ENCODE peak calls at places on chromosomes 12 and 14, in six cellular contexts. One of them, this sample, is unnamed.

GRCh38 chr12:77891531-77892147 is 60.9 kb downstream of the NAV3 start:
- DNase-seq in Panc1: no peak
- DNase-seq in thyroid gland: no peak
- DNase-seq in heart right ventricle: no peak
- DNase-seq in endodermal cell: no peak
- DNase-seq in kidney: no peak
- DNase-seq in this sample: no peak

GRCh38 chr14:95533391-95533821 is 1.4 kb upstream of the GLRX5 start:
- DNase-seq in Panc1: no peak
- DNase-seq in thyroid gland: no peak
- DNase-seq in heart right ventricle: no peak
- DNase-seq in endodermal cell: peak
- DNase-seq in kidney: no peak
- DNase-seq in this sample: peak

GRCh38 chr12:20212658-20213387 is 155.5 kb upstream of the PDE3A start:
- DNase-seq in Panc1: no peak
- DNase-seq in thyroid gland: peak
- DNase-seq in heart right ventricle: peak
- DNase-seq in endodermal cell: peak
- DNase-seq in kidney: peak
- DNase-seq in this sample: peak

GRCh38 chr12:96329018-96329417 is 71.2 kb downstream of the CDK17 start:
- DNase-seq in Panc1: no peak
- DNase-seq in thyroid gland: no peak
- DNase-seq in heart right ventricle: no peak
- DNase-seq in endodermal cell: no peak
- DNase-seq in kidney: no peak
- DNase-seq in this sample: no peak

GRCh38 chr14:103819503-103820307 is 27.7 kb downstream of the PPP1R13B start:
- DNase-seq in Panc1: no peak
- DNase-seq in thyroid gland: peak
- DNase-seq in heart right ventricle: peak
- DNase-seq in endodermal cell: peak
- DNase-seq in kidney: no peak
- DNase-seq in this sample: peak

GRCh38 chr14:100552524-100553125 is 34.6 kb downstream of the BEGAIN start:
- DNase-seq in Panc1: no peak
- DNase-seq in thyroid gland: no peak
- DNase-seq in heart right ventricle: no peak
- DNase-seq in endodermal cell: no peak
- DNase-seq in kidney: no peak
- DNase-seq in this sample: no peak

GRCh38 chr12:52945389-52946232 is 3.3 kb upstream of the KRT18 start:
- DNase-seq in Panc1: no peak
- DNase-seq in thyroid gland: peak
- DNase-seq in heart right ventricle: no peak
- DNase-seq in endodermal cell: peak
- DNase-seq in kidney: no peak
- DNase-seq in this sample: peak

GRCh38 chr14:89418452-89418851 is 1.4 kb upstream of the FOXN3 start:
- DNase-seq in Panc1: no peak
- DNase-seq in thyroid gland: no peak
- DNase-seq in heart right ventricle: no peak
- DNase-seq in endodermal cell: no peak
- DNase-seq in kidney: no peak
- DNase-seq in this sample: no peak

GRCh38 chr12:75655233-75655879 is 143.9 kb upstream of the KRR1 start:
- DNase-seq in Panc1: no peak
- DNase-seq in thyroid gland: no peak
- DNase-seq in heart right ventricle: no peak
- DNase-seq in endodermal cell: no peak
- DNase-seq in kidney: no peak
- DNase-seq in this sample: no peak

GRCh38 chr12:89353188-89353822 is 1.0 kb upstream of the DUSP6 start:
- DNase-seq in Panc1: no peak
- DNase-seq in thyroid gland: peak
- DNase-seq in heart right ventricle: peak
- DNase-seq in endodermal cell: peak
- DNase-seq in kidney: peak
- DNase-seq in this sample: peak

GRCh38 chr14:93536945-93537344 is 106.2 kb downstream of the UNC79 start:
- DNase-seq in Panc1: no peak
- DNase-seq in thyroid gland: no peak
- DNase-seq in heart right ventricle: no peak
- DNase-seq in endodermal cell: peak
- DNase-seq in kidney: no peak
- DNase-seq in this sample: no peak

GRCh38 chr12:30286345-30286926 is 409.2 kb downstream of the IPO8 start:
- DNase-seq in Panc1: no peak
- DNase-seq in thyroid gland: no peak
- DNase-seq in heart right ventricle: no peak
- DNase-seq in endodermal cell: no peak
- DNase-seq in kidney: no peak
- DNase-seq in this sample: peak

GRCh38 chr12:108969622-108970021 is 51.2 kb downstream of the SVOP start:
- DNase-seq in Panc1: no peak
- DNase-seq in thyroid gland: no peak
- DNase-seq in heart right ventricle: no peak
- DNase-seq in endodermal cell: no peak
- DNase-seq in kidney: no peak
- DNase-seq in this sample: no peak

GRCh38 chr12:49058366-49059062 is 2.1 kb downstream of the KMT2D start:
- DNase-seq in Panc1: no peak
- DNase-seq in thyroid gland: no peak
- DNase-seq in heart right ventricle: no peak
- DNase-seq in endodermal cell: no peak
- DNase-seq in kidney: no peak
- DNase-seq in this sample: no peak

GRCh38 chr14:23105348-23105824 is 597 bp upstream of the CIROP start:
- DNase-seq in Panc1: no peak
- DNase-seq in thyroid gland: no peak
- DNase-seq in heart right ventricle: no peak
- DNase-seq in endodermal cell: no peak
- DNase-seq in kidney: no peak
- DNase-seq in this sample: no peak

GRCh38 chr14:22478670-22479069 is 110.4 kb downstream of the DAD1 start:
- DNase-seq in Panc1: no peak
- DNase-seq in thyroid gland: no peak
- DNase-seq in heart right ventricle: peak
- DNase-seq in endodermal cell: no peak
- DNase-seq in kidney: no peak
- DNase-seq in this sample: no peak

GRCh38 chr12:91194500-91194899 is 11.9 kb upstream of the DCN start:
- DNase-seq in Panc1: no peak
- DNase-seq in thyroid gland: no peak
- DNase-seq in heart right ventricle: no peak
- DNase-seq in endodermal cell: no peak
- DNase-seq in kidney: no peak
- DNase-seq in this sample: peak

GRCh38 chr14:78445275-78445674 is 275.1 kb downstream of the NRXN3 start:
- DNase-seq in Panc1: no peak
- DNase-seq in thyroid gland: no peak
- DNase-seq in heart right ventricle: no peak
- DNase-seq in endodermal cell: no peak
- DNase-seq in kidney: no peak
- DNase-seq in this sample: no peak

GRCh38 chr12:51323966-51324895 is at the start of gene BIN2:
- DNase-seq in Panc1: no peak
- DNase-seq in thyroid gland: peak
- DNase-seq in heart right ventricle: peak
- DNase-seq in endodermal cell: no peak
- DNase-seq in kidney: peak
- DNase-seq in this sample: no peak

GRCh38 chr12:68904351-68904982 is 28.5 kb downstream of the CPM start:
- DNase-seq in Panc1: no peak
- DNase-seq in thyroid gland: no peak
- DNase-seq in heart right ventricle: no peak
- DNase-seq in endodermal cell: no peak
- DNase-seq in kidney: no peak
- DNase-seq in this sample: peak

GRCh38 chr14:101567252-101567651 is 6.0 kb downstream of the DIO3 start:
- DNase-seq in Panc1: no peak
- DNase-seq in thyroid gland: no peak
- DNase-seq in heart right ventricle: no peak
- DNase-seq in endodermal cell: no peak
- DNase-seq in kidney: peak
- DNase-seq in this sample: no peak

GRCh38 chr14:101564444-101564776 is 3.1 kb downstream of the DIO3 start:
- DNase-seq in Panc1: no peak
- DNase-seq in thyroid gland: no peak
- DNase-seq in heart right ventricle: no peak
- DNase-seq in endodermal cell: no peak
- DNase-seq in kidney: no peak
- DNase-seq in this sample: no peak

GRCh38 chr14:101563352-101563653 is 2.0 kb downstream of the DIO3 start:
- DNase-seq in Panc1: no peak
- DNase-seq in thyroid gland: no peak
- DNase-seq in heart right ventricle: no peak
- DNase-seq in endodermal cell: no peak
- DNase-seq in kidney: no peak
- DNase-seq in this sample: no peak

GRCh38 chr14:101563654-101564443 is 2.6 kb downstream of the DIO3 start:
- DNase-seq in Panc1: no peak
- DNase-seq in thyroid gland: no peak
- DNase-seq in heart right ventricle: no peak
- DNase-seq in endodermal cell: peak
- DNase-seq in kidney: peak
- DNase-seq in this sample: no peak

DNA sequence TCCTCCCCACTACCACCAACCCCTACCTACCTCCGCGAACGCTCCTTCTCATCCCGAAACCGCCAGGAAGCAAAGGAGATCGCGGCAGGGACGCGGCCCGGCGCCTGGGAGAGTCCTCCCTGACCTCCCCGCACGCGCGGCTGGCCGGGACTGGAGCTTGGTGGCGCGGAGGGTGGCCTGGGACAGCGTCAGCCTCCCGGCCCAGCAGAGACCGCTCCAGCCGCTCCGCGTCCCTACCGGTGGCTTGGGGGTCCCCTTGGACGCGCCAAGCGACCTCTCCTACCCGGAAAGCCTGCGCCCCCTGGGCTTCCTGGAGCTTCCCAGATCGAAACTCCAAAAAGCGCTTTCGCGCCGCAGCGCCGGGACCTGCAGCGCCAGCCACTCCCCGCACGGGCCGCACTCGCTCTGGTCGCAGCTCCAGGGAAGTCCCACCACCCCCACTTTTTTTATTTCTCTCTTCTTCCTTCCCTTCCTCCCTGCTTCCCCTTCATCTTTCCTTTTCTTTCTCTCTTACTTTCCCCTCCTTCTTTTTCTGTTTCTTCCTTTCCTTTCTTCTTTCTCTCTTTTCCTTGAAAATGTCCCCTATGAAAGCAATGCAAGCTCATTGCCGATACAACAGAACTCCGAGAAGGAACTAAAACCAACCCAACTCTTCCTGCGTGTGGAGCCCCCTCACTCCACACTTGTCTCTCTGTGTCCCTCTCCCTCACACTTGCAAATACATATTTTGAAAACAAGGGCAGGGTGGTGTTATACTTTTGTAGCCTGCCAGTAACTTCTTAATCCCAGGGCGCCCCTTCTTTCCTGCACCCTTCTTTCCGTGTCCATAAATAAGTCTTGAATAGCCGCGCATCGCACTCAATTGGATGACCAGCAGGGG is 3.8 kb downstream of the DIO3 start:
- DNase-seq in Panc1: no peak
- DNase-seq in thyroid gland: no peak
- DNase-seq in heart right ventricle: no peak
- DNase-seq in endodermal cell: peak
- DNase-seq in kidney: peak
- DNase-seq in this sample: no peak
- H3K4me3 ChIP-seq in Panc1: peak
- H3K4me3 ChIP-seq in thyroid gland: no peak
- H3K4me3 ChIP-seq in heart right ventricle: peak
- H3K4me3 ChIP-seq in endodermal cell: peak
- H3K4me3 ChIP-seq in kidney: no peak
- H3K4me3 ChIP-seq in this sample: no peak

DNA sequence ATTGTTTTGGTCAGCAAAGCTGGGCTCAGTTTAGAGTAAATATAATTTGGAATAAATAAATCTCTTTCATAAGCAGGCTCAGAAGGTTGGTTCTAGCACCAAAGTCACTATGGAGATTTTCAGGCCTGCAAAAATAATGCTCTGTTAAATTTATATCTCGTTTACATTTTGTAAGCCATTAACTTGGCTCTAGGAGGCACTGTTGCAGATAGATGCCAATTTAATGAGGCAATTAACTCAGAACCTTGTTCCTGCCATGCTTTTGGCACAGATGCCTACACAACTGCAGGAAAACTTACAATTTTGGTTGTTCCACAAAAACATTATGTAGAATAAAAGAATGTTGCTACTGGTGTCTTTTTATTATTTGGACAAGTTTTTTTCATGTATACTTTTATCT is 428.1 kb downstream of the FLRT2 start:
- DNase-seq in Panc1: no peak
- DNase-seq in thyroid gland: no peak
- DNase-seq in heart right ventricle: no peak
- DNase-seq in endodermal cell: no peak
- DNase-seq in kidney: no peak
- DNase-seq in this sample: no peak
- TF ChIP-seq CTCF in Panc1: no peak
- TF ChIP-seq CTCF in thyroid gland: no peak
- TF ChIP-seq CTCF in heart right ventricle: no peak
- TF ChIP-seq CTCF in endodermal cell: peak
- TF ChIP-seq CTCF in kidney: no peak
- TF ChIP-seq CTCF in this sample: no peak

GRCh38 chr12:14273911-14274306 is 91.6 kb upstream of the ATF7IP start:
- DNase-seq in Panc1: no peak
- DNase-seq in thyroid gland: no peak
- DNase-seq in heart right ventricle: no peak
- DNase-seq in endodermal cell: no peak
- DNase-seq in kidney: no peak
- DNase-seq in this sample: peak

GRCh38 chr12:14278294-14278953 is 87.1 kb upstream of the ATF7IP start:
- DNase-seq in Panc1: no peak
- DNase-seq in thyroid gland: no peak
- DNase-seq in heart right ventricle: no peak
- DNase-seq in endodermal cell: no peak
- DNase-seq in kidney: no peak
- DNase-seq in this sample: no peak

GRCh38 chr12:14272954-14273910 is 92.2 kb upstream of the ATF7IP start:
- DNase-seq in Panc1: no peak
- DNase-seq in thyroid gland: no peak
- DNase-seq in heart right ventricle: no peak
- DNase-seq in endodermal cell: no peak
- DNase-seq in kidney: no peak
- DNase-seq in this sample: no peak

GRCh38 chr12:14275111-14275510 is 90.4 kb upstream of the ATF7IP start:
- DNase-seq in Panc1: no peak
- DNase-seq in thyroid gland: no peak
- DNase-seq in heart right ventricle: no peak
- DNase-seq in endodermal cell: no peak
- DNase-seq in kidney: no peak
- DNase-seq in this sample: no peak

GRCh38 chr12:14275886-14276285 is 89.6 kb upstream of the ATF7IP start:
- DNase-seq in Panc1: no peak
- DNase-seq in thyroid gland: no peak
- DNase-seq in heart right ventricle: no peak
- DNase-seq in endodermal cell: no peak
- DNase-seq in kidney: no peak
- DNase-seq in this sample: no peak
- H3K4me3 ChIP-seq in Panc1: no peak
- H3K4me3 ChIP-seq in thyroid gland: no peak
- H3K4me3 ChIP-seq in heart right ventricle: no peak
- H3K4me3 ChIP-seq in endodermal cell: no peak
- H3K4me3 ChIP-seq in kidney: no peak
- H3K4me3 ChIP-seq in this sample: no peak

GRCh38 chr12:43349863-43350262 is 202.1 kb downstream of the ADAMTS20 start:
- DNase-seq in Panc1: no peak
- DNase-seq in thyroid gland: no peak
- DNase-seq in heart right ventricle: no peak
- DNase-seq in endodermal cell: no peak
- DNase-seq in kidney: no peak
- DNase-seq in this sample: no peak
- TF ChIP-seq CTCF in Panc1: peak
- TF ChIP-seq CTCF in thyroid gland: no peak
- TF ChIP-seq CTCF in heart right ventricle: no peak
- TF ChIP-seq CTCF in endodermal cell: peak
- TF ChIP-seq CTCF in kidney: no peak
- TF ChIP-seq CTCF in this sample: no peak